ENCODE peak calls at places on chromosomes 12 and 14, in six cellular contexts. One of them, this sample, is unnamed.

GRCh38 chr12:24960222-24960855 is 11.4 kb upstream of the BCAT1 start:
- DNase-seq in A549: peak
- DNase-seq in astrocyte: peak
- DNase-seq in body of pancreas: peak
- DNase-seq in gastrocnemius medialis: no peak
- DNase-seq in CD8-positive, alpha-beta memory T cell: no peak
- DNase-seq in this sample: no peak

GRCh38 chr12:2152134-2152533 is 99.3 kb downstream of the CACNA1C start:
- DNase-seq in A549: no peak
- DNase-seq in astrocyte: no peak
- DNase-seq in body of pancreas: no peak
- DNase-seq in gastrocnemius medialis: no peak
- DNase-seq in CD8-positive, alpha-beta memory T cell: no peak
- DNase-seq in this sample: no peak

GRCh38 chr14:49868720-49869114 is 16.1 kb upstream of the NEMF start:
- DNase-seq in A549: no peak
- DNase-seq in astrocyte: no peak
- DNase-seq in body of pancreas: no peak
- DNase-seq in gastrocnemius medialis: no peak
- DNase-seq in CD8-positive, alpha-beta memory T cell: no peak
- DNase-seq in this sample: no peak

GRCh38 chr12:89574736-89575208 is 48.9 kb upstream of the POC1B start:
- DNase-seq in A549: no peak
- DNase-seq in astrocyte: peak
- DNase-seq in body of pancreas: peak
- DNase-seq in gastrocnemius medialis: no peak
- DNase-seq in CD8-positive, alpha-beta memory T cell: no peak
- DNase-seq in this sample: no peak

GRCh38 chr14:29629839-29630238 is 297.8 kb downstream of the PRKD1 start:
- DNase-seq in A549: no peak
- DNase-seq in astrocyte: no peak
- DNase-seq in body of pancreas: no peak
- DNase-seq in gastrocnemius medialis: no peak
- DNase-seq in CD8-positive, alpha-beta memory T cell: no peak
- DNase-seq in this sample: no peak

GRCh38 chr12:52798671-52799497 is 3.0 kb upstream of the KRT3 start:
- DNase-seq in A549: peak
- DNase-seq in astrocyte: peak
- DNase-seq in body of pancreas: no peak
- DNase-seq in gastrocnemius medialis: no peak
- DNase-seq in CD8-positive, alpha-beta memory T cell: no peak
- DNase-seq in this sample: peak

GRCh38 chr12:111692575-111693210 is 6.8 kb downstream of the ACAD10 start:
- DNase-seq in A549: peak
- DNase-seq in astrocyte: no peak
- DNase-seq in body of pancreas: no peak
- DNase-seq in gastrocnemius medialis: no peak
- DNase-seq in CD8-positive, alpha-beta memory T cell: no peak
- DNase-seq in this sample: no peak

GRCh38 chr14:56216631-56217379 is 98.6 kb downstream of the PELI2 start:
- DNase-seq in A549: no peak
- DNase-seq in astrocyte: peak
- DNase-seq in body of pancreas: peak
- DNase-seq in gastrocnemius medialis: peak
- DNase-seq in CD8-positive, alpha-beta memory T cell: no peak
- DNase-seq in this sample: peak

GRCh38 chr12:66751432-66752113 is 72.7 kb upstream of the GRIP1 start:
- DNase-seq in A549: no peak
- DNase-seq in astrocyte: no peak
- DNase-seq in body of pancreas: no peak
- DNase-seq in gastrocnemius medialis: no peak
- DNase-seq in CD8-positive, alpha-beta memory T cell: no peak
- DNase-seq in this sample: no peak

GRCh38 chr14:77474763-77475162 is 16.9 kb downstream of the AHSA1 start:
- DNase-seq in A549: no peak
- DNase-seq in astrocyte: no peak
- DNase-seq in body of pancreas: no peak
- DNase-seq in gastrocnemius medialis: no peak
- DNase-seq in CD8-positive, alpha-beta memory T cell: no peak
- DNase-seq in this sample: no peak

GRCh38 chr12:115325858-115326257 is 641.9 kb upstream of the TBX3 start:
- DNase-seq in A549: no peak
- DNase-seq in astrocyte: no peak
- DNase-seq in body of pancreas: no peak
- DNase-seq in gastrocnemius medialis: no peak
- DNase-seq in CD8-positive, alpha-beta memory T cell: no peak
- DNase-seq in this sample: no peak

GRCh38 chr12:54383041-54383609 is 1.4 kb downstream of the ZNF385A start:
- DNase-seq in A549: no peak
- DNase-seq in astrocyte: peak
- DNase-seq in body of pancreas: no peak
- DNase-seq in gastrocnemius medialis: no peak
- DNase-seq in CD8-positive, alpha-beta memory T cell: no peak
- DNase-seq in this sample: no peak

GRCh38 chr12:53123578-53124351 is 20.5 kb downstream of the SOAT2 start:
- DNase-seq in A549: peak
- DNase-seq in astrocyte: peak
- DNase-seq in body of pancreas: no peak
- DNase-seq in gastrocnemius medialis: no peak
- DNase-seq in CD8-positive, alpha-beta memory T cell: no peak
- DNase-seq in this sample: no peak

GRCh38 chr14:95994593-95994928 is 44.6 kb upstream of the C14orf132 start:
- DNase-seq in A549: no peak
- DNase-seq in astrocyte: no peak
- DNase-seq in body of pancreas: no peak
- DNase-seq in gastrocnemius medialis: no peak
- DNase-seq in CD8-positive, alpha-beta memory T cell: no peak
- DNase-seq in this sample: no peak

GRCh38 chr14:74401504-74402241 is 24.3 kb downstream of the SYNDIG1L start:
- DNase-seq in A549: no peak
- DNase-seq in astrocyte: no peak
- DNase-seq in body of pancreas: no peak
- DNase-seq in gastrocnemius medialis: no peak
- DNase-seq in CD8-positive, alpha-beta memory T cell: peak
- DNase-seq in this sample: no peak

GRCh38 chr12:117231750-117232149 is 41.5 kb upstream of the FBXO21 start:
- DNase-seq in A549: no peak
- DNase-seq in astrocyte: no peak
- DNase-seq in body of pancreas: no peak
- DNase-seq in gastrocnemius medialis: no peak
- DNase-seq in CD8-positive, alpha-beta memory T cell: no peak
- DNase-seq in this sample: no peak

GRCh38 chr14:71474866-71475265 is 457.4 kb upstream of the RGS6 start:
- DNase-seq in A549: no peak
- DNase-seq in astrocyte: no peak
- DNase-seq in body of pancreas: no peak
- DNase-seq in gastrocnemius medialis: no peak
- DNase-seq in CD8-positive, alpha-beta memory T cell: no peak
- DNase-seq in this sample: no peak

GRCh38 chr14:71481215-71481614 is 451.0 kb upstream of the RGS6 start:
- DNase-seq in A549: no peak
- DNase-seq in astrocyte: no peak
- DNase-seq in body of pancreas: no peak
- DNase-seq in gastrocnemius medialis: no peak
- DNase-seq in CD8-positive, alpha-beta memory T cell: no peak
- DNase-seq in this sample: no peak

GRCh38 chr14:71475916-71476315 is 456.3 kb upstream of the RGS6 start:
- DNase-seq in A549: no peak
- DNase-seq in astrocyte: no peak
- DNase-seq in body of pancreas: no peak
- DNase-seq in gastrocnemius medialis: no peak
- DNase-seq in CD8-positive, alpha-beta memory T cell: no peak
- DNase-seq in this sample: no peak

GRCh38 chr14:71482701-71483100 is 449.5 kb upstream of the RGS6 start:
- DNase-seq in A549: no peak
- DNase-seq in astrocyte: peak
- DNase-seq in body of pancreas: no peak
- DNase-seq in gastrocnemius medialis: no peak
- DNase-seq in CD8-positive, alpha-beta memory T cell: no peak
- DNase-seq in this sample: no peak

GRCh38 chr14:71478542-71478941 is 453.7 kb upstream of the RGS6 start:
- DNase-seq in A549: no peak
- DNase-seq in astrocyte: peak
- DNase-seq in body of pancreas: no peak
- DNase-seq in gastrocnemius medialis: no peak
- DNase-seq in CD8-positive, alpha-beta memory T cell: no peak
- DNase-seq in this sample: no peak
- H3K27ac ChIP-seq in A549: no peak
- H3K27ac ChIP-seq in astrocyte: peak
- H3K27ac ChIP-seq in body of pancreas: no peak
- H3K27ac ChIP-seq in gastrocnemius medialis: no peak
- H3K27ac ChIP-seq in CD8-positive, alpha-beta memory T cell: no peak
- H3K27ac ChIP-seq in this sample: peak

GRCh38 chr14:22796087-22796707 is 19.0 kb downstream of the SLC7A7 start:
- DNase-seq in A549: no peak
- DNase-seq in astrocyte: no peak
- DNase-seq in body of pancreas: no peak
- DNase-seq in gastrocnemius medialis: no peak
- DNase-seq in CD8-positive, alpha-beta memory T cell: no peak
- DNase-seq in this sample: no peak
- H3K27ac ChIP-seq in A549: peak
- H3K27ac ChIP-seq in astrocyte: no peak
- H3K27ac ChIP-seq in body of pancreas: no peak
- H3K27ac ChIP-seq in gastrocnemius medialis: no peak
- H3K27ac ChIP-seq in CD8-positive, alpha-beta memory T cell: no peak
- H3K27ac ChIP-seq in this sample: peak

GRCh38 chr14:93054876-93055275 is 60.8 kb downstream of the ITPK1 start:
- DNase-seq in A549: no peak
- DNase-seq in astrocyte: no peak
- DNase-seq in body of pancreas: no peak
- DNase-seq in gastrocnemius medialis: no peak
- DNase-seq in CD8-positive, alpha-beta memory T cell: no peak
- DNase-seq in this sample: no peak

GRCh38 chr14:93054006-93054405 is 61.7 kb downstream of the ITPK1 start:
- DNase-seq in A549: no peak
- DNase-seq in astrocyte: no peak
- DNase-seq in body of pancreas: no peak
- DNase-seq in gastrocnemius medialis: no peak
- DNase-seq in CD8-positive, alpha-beta memory T cell: no peak
- DNase-seq in this sample: no peak

GRCh38 chr14:93056166-93056839 is 59.4 kb downstream of the ITPK1 start:
- DNase-seq in A549: no peak
- DNase-seq in astrocyte: no peak
- DNase-seq in body of pancreas: no peak
- DNase-seq in gastrocnemius medialis: no peak
- DNase-seq in CD8-positive, alpha-beta memory T cell: no peak
- DNase-seq in this sample: no peak

GRCh38 chr14:93056840-93057585 is 58.7 kb downstream of the ITPK1 start:
- DNase-seq in A549: no peak
- DNase-seq in astrocyte: no peak
- DNase-seq in body of pancreas: no peak
- DNase-seq in gastrocnemius medialis: no peak
- DNase-seq in CD8-positive, alpha-beta memory T cell: no peak
- DNase-seq in this sample: no peak

DNA sequence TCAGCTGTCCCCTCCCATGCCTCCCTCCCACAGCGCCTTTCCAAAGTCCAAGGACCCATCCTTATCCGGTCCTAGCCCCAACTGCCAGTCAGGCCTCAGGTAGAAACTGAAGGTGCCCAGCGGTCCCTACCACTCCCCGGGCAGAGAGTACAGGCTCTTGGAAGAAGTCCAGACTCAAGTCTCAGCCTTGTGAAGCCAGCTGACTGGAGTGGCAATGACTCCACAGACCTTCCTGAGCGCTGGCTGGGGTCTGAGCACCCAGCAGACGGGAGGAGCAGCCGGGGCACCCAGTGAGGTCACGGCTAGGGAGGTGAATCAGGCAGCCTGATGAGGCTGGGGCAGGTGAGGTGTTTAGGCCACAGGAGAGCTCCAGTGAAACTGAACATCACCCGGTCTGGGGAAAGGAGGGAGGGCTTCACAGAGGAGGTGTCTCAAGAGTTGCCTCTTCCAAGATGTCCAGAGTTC is 60.0 kb downstream of the ITPK1 start:
- DNase-seq in A549: no peak
- DNase-seq in astrocyte: no peak
- DNase-seq in body of pancreas: peak
- DNase-seq in gastrocnemius medialis: no peak
- DNase-seq in CD8-positive, alpha-beta memory T cell: no peak
- DNase-seq in this sample: no peak
- H3K27ac ChIP-seq in A549: peak
- H3K27ac ChIP-seq in astrocyte: no peak
- H3K27ac ChIP-seq in body of pancreas: no peak
- H3K27ac ChIP-seq in gastrocnemius medialis: no peak
- H3K27ac ChIP-seq in CD8-positive, alpha-beta memory T cell: no peak
- H3K27ac ChIP-seq in this sample: peak

DNA sequence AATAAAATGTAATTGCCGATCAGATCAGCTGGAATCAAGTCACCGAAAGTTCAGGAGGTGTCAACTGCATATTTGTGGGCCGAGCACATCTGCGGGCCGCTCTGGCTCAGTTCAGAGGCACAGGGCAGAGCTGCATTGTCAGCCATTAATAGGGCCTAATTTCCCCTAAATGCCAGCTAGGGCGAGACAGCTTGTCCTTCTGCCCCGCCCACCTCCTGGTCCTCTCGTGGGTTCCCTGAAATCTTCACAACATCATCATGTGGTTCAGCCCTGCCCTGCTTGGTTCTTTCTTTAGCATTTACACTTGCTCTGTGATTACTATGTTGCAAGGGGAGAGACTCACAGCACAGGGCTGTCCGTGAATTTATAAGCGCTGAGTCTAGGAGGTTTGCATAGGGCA is 148.9 kb downstream of the CHST11 start:
- DNase-seq in A549: no peak
- DNase-seq in astrocyte: peak
- DNase-seq in body of pancreas: peak
- DNase-seq in gastrocnemius medialis: peak
- DNase-seq in CD8-positive, alpha-beta memory T cell: no peak
- DNase-seq in this sample: peak
- H3K27ac ChIP-seq in A549: peak
- H3K27ac ChIP-seq in astrocyte: no peak
- H3K27ac ChIP-seq in body of pancreas: no peak
- H3K27ac ChIP-seq in gastrocnemius medialis: peak
- H3K27ac ChIP-seq in CD8-positive, alpha-beta memory T cell: no peak
- H3K27ac ChIP-seq in this sample: no peak

DNA sequence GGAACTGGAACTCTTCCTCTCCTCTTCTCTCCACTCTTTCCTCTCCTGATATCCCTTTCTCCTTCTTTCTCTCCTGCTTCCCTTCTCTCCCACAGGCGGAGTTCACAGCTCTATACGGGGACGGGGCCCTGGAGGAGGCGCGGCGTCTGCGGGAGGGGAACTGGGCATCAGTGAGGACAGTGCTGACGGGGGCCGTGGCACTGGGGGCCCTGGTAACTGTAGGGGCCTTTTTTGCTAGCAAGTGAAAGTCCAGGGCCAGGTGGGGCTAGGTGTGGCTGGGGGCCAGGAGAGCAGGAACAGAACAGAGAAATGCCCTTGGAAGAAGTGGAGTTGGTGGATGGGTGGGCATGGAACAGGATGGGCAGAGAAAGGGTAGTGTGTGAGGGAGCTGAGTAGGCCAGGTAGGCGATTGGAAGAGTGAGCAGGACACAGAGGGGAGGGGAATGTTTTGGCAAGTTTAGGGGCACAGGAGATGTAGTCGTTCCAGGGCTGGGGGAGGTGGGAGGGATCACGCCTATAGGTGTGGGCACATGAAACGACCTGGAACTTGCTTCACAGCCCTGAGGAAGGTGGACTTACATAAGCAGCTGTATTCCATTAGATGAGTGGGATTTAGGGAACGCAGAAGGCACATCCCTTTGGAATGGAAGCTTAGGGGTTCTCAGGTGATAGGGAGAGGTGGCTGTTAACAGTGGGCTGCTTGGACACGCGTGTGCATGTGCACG is 2.2 kb downstream of the BCL2L2 start:
- DNase-seq in A549: no peak
- DNase-seq in astrocyte: no peak
- DNase-seq in body of pancreas: no peak
- DNase-seq in gastrocnemius medialis: no peak
- DNase-seq in CD8-positive, alpha-beta memory T cell: no peak
- DNase-seq in this sample: no peak
- H3K27ac ChIP-seq in A549: peak
- H3K27ac ChIP-seq in astrocyte: peak
- H3K27ac ChIP-seq in body of pancreas: no peak
- H3K27ac ChIP-seq in gastrocnemius medialis: no peak
- H3K27ac ChIP-seq in CD8-positive, alpha-beta memory T cell: no peak
- H3K27ac ChIP-seq in this sample: no peak